ENCODE peak calls at places on chromosomes 1 and 21, in four cellular contexts. X, U, I and L are unnamed samples.

GRCh38 chr1:145720556-145720877 is 1.2 kb downstream of the CD160 start:
- DNase-seq in U (no peak), I (no peak), X (no peak), L (no peak)

GRCh38 chr1:37890378-37891014 is 31.1 kb upstream of the MTF1 start:
- DNase-seq in I (peak), X (peak), U (peak), L (peak)

GRCh38 chr1:241136401-241136800 is 220.6 kb downstream of the RGS7 start:
- DNase-seq in I (no peak), U (no peak), X (no peak), L (no peak)

GRCh38 chr1:115762792-115763191 is 5.7 kb downstream of the CASQ2 start:
- DNase-seq in I (no peak), U (no peak), X (no peak), L (no peak)

GRCh38 chr1:183090386-183091006 is 67.3 kb downstream of the LAMC1 start:
- DNase-seq in U (no peak), I (peak), X (no peak), L (no peak)

GRCh38 chr1:38208720-38209632 is 162.4 kb upstream of the POU3F1 start:
- DNase-seq in I (no peak), X (no peak), U (peak), L (no peak)

GRCh38 chr1:66764994-66765578 is 12.8 kb downstream of the DYNLT5 start:
- DNase-seq in U (no peak), X (peak), I (peak), L (peak)

GRCh38 chr21:45869121-45870007 is 112.2 kb upstream of the COL6A1 start:
- DNase-seq in I (no peak), U (no peak), X (no peak), L (no peak)

GRCh38 chr1:203037509-203038190 is 11.4 kb downstream of the PPFIA4 start:
- DNase-seq in X (no peak), U (no peak), I (no peak), L (no peak)

GRCh38 chr1:27011058-27011764 is 1.4 kb downstream of the TENT5B start:
- DNase-seq in X (peak), I (no peak), U (no peak), L (peak)

GRCh38 chr1:1432951-1433803 is 2.3 kb upstream of the VWA1 start:
- DNase-seq in X (peak), U (no peak), I (peak), L (no peak)

GRCh38 chr21:45226540-45227326 is 61.0 kb downstream of the POFUT2 start:
- DNase-seq in X (no peak), U (no peak), I (no peak), L (no peak)

GRCh38 chr1:208803371-208803811 is 559.2 kb upstream of the PLXNA2 start:
- DNase-seq in X (no peak), U (no peak), I (no peak), L (no peak)

GRCh38 chr1:44926311-44926781 is 60.0 kb downstream of the EIF2B3 start:
- DNase-seq in X (no peak), I (no peak), U (no peak), L (no peak)

GRCh38 chr1:176499671-176500070 is 36.7 kb downstream of the PAPPA2 start:
- DNase-seq in U (no peak), I (no peak), X (no peak), L (no peak)

GRCh38 chr1:226066415-226067077 is 4.0 kb downstream of the H3-3A start:
- DNase-seq in X (no peak), U (no peak), I (no peak), L (peak)

GRCh38 chr1:23624440-23624839 is 65.1 kb upstream of the ID3 start:
- DNase-seq in X (no peak), U (no peak), I (no peak), L (no peak)

GRCh38 chr1:211281322-211282022 is 22.3 kb downstream of the RCOR3 start:
- DNase-seq in X (peak), I (no peak), U (no peak), L (peak)

GRCh38 chr21:43925096-43925481 is 60.1 kb downstream of the AGPAT3 start:
- DNase-seq in X (no peak), U (no peak), I (no peak), L (no peak)

GRCh38 chr1:24567792-24568388 is 12.0 kb downstream of the NCMAP start:
- DNase-seq in U (no peak), I (peak), X (no peak), L (peak)

GRCh38 chr1:232292818-232293217 is 337.1 kb downstream of the SIPA1L2 start:
- DNase-seq in U (no peak), I (no peak), X (no peak), L (no peak)

DNA sequence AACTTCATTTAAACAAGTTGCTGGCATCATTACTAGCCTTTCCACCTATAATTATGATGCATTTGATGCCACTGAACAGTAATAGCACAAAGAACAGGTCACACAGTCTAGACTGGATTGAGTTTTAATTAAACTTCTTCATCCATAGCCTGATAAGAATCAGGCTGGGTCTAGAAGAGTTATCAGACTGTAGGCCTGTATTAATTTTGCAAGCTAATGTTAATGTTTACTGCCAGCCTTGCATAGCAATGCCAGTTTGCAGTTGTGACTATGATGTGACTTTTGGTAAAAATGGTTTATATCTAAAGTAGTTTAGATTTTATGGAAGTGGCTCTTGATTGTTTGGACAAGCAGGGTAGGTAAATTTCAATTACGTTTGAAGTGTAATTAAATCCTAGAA is 68.0 kb downstream of the PRKAA2 start:
- DNase-seq in X (no peak), U (no peak), I (no peak), L (no peak)
- TF ChIP-seq RAD21 in X (no peak), U (no peak), I (no peak), L (no peak)

DNA sequence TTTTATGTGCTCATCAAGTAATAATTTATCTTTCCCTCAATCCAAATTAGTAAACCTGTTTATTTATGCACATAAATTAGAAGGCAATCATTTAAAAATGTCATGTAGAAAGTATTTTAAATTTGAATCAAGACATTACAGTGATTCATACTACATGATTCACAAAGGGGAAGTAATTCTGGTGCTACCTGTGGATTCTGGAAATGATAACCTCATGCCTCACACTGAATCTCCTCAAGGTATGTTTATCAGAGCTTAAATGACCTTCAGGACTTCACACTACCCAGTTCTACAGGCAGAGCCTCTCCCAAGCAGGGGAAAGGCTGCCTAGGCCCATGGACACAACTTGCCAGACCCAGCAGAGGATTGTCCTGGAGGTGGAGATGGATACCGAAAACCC is 25.2 kb upstream of the TDRD10 start:
- DNase-seq in X (no peak), U (no peak), I (no peak), L (no peak)
- TF ChIP-seq ESRRA in X (no peak), U (no peak), I (no peak), L (no peak)

DNA sequence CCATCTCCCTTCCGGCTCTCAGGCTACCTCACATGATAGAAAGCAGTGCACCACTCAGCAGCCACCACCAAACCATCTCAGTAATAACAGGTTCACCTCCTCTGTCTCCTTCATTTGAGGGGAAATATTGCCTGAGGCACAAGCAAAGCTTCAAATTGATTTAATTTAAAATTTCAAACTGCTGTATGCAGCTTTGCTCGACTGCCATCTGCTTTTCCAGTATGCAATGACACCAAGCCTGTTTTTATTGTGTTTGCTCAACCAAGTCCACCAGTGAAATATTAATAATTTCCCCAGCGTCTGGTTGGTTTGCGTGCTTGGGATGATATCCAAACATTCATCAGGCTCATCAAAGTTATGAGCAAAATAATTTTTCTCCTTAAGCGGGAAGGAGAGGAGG is 552.4 kb upstream of the DAB1 start:
- DNase-seq in I (no peak), U (no peak), X (no peak), L (no peak)
- TF ChIP-seq RAD21 in I (no peak), U (no peak), X (no peak), L (no peak)

GRCh38 chr1:12052997-12053686 is 10.0 kb upstream of the TNFRSF8 start:
- DNase-seq in X (no peak), U (no peak), I (no peak), L (no peak)
- TF ChIP-seq ESRRA in X (no peak), U (no peak), I (no peak), L (no peak)

GRCh38 chr1:36177589-36178463 is 21.9 kb downstream of the MAP7D1 start:
- DNase-seq in U (no peak), X (no peak), I (no peak), L (no peak)

GRCh38 chr1:36172983-36173382 is 17.0 kb downstream of the MAP7D1 start:
- DNase-seq in U (no peak), X (no peak), I (no peak), L (no peak)

GRCh38 chr1:36174716-36175115 is 18.8 kb downstream of the MAP7D1 start:
- DNase-seq in X (no peak), I (no peak), U (no peak), L (no peak)

GRCh38 chr1:36176151-36176949 is 20.4 kb downstream of the MAP7D1 start:
- DNase-seq in I (no peak), U (no peak), X (no peak), L (no peak)

DNA sequence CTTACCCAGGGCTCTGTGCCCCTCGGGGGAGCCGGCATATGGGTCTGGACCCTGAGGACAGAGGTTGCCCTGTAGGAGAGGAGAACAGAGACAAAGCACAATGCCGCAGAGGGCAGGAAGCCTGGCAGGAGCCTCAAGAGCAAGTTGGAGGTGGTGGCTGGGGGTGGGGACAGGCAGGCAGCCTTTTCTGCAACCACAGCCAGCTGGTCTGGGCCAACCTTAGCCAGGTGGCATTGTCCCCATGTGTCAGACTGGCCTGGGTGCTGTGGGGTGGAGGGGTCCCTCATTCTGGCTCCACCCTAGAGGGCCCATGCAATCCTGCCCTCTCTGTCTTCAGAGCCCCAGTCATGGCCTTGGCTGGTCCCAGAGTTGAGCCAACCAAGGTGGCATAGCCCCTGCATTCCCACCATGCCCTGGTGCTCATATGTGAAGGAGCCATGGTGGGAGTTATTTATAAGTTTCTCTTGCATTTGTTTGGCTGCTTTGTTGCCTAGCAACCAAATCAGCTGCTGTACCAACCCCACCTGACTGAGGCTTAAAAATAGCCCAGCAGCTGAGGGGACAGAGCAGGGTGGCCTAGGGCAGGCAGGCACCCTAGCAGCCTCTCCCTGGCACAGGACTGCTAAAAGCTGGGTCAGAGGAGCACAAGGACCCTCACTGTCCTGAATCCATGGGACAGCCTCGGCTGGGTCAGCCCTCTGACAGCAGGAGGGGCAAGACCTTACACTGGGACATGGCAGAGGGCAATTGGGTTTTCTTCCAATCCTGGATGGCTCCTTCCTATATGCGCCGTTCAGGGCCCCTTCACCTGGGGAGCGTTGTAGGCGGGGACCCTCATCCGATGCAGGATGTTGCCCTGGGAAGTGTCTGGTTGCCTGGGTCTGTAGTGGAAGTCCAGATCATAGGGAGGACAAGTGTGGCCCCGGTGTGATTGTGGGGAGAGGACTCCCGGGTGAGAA is 19.5 kb downstream of the MAP7D1 start:
- DNase-seq in I (no peak), X (no peak), U (no peak), L (no peak)
- TF ChIP-seq RAD21 in I (no peak), X (no peak), U (no peak), L (no peak)

DNA sequence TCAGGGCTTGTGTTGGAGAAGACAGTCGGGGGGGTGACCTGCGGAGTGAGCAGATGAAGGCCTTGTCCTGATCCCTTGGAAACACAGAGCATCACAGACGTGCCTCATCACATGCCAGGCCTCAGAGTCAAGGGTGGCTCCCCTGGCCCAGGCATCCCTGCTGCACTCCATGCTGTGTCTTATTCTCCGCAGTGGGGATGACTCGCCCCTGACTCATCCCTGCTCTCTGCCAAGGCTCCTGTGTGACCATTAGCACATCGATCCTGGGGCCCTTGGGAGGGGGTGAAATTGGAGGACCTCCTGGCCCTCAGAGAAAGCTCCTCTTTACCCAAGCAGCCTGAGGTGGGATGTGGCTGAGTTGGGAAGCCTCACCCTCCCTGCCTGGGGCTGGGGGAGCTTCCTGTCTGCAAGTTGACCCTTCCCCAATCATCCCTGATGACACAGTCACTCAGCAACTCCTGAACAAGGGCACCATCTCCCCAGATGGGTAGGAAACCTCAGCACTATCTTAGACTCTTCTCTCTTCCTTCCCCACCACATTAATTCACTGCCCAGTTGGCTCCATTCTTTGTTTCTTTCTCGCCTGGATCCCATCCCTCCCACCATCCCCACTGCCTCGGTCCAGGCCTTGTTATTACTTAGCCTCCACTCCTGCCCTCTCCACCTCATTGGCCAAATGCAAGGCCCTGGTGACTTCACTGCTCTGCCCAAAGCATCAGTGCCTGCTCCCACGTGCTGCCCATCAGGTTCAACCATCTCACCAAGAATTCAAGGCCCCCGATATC is 74.6 kb downstream of the CAMK2N1 start:
- DNase-seq in I (no peak), X (no peak), U (no peak), L (peak)
- TF ChIP-seq ESRRA in I (no peak), X (no peak), U (no peak), L (no peak)

GRCh38 chr1:14926214-14926613 is 227.3 kb upstream of the TMEM51 start:
- DNase-seq in U (no peak), I (no peak), X (no peak), L (no peak)

GRCh38 chr1:14925336-14926136 is 228.0 kb upstream of the TMEM51 start:
- DNase-seq in U (no peak), X (no peak), I (no peak), L (no peak)

GRCh38 chr1:14924012-14924452 is 229.5 kb upstream of the TMEM51 start:
- DNase-seq in U (no peak), I (no peak), X (peak), L (peak)

GRCh38 chr1:14923400-14924011 is 230.0 kb upstream of the TMEM51 start:
- DNase-seq in U (no peak), X (no peak), I (no peak), L (no peak)

GRCh38 chr1:14924455-14925325 is 228.9 kb upstream of the TMEM51 start:
- DNase-seq in U (no peak), X (peak), I (no peak), L (peak)
- TF ChIP-seq RAD21 in U (no peak), X (peak), I (peak), L (no peak)

DNA sequence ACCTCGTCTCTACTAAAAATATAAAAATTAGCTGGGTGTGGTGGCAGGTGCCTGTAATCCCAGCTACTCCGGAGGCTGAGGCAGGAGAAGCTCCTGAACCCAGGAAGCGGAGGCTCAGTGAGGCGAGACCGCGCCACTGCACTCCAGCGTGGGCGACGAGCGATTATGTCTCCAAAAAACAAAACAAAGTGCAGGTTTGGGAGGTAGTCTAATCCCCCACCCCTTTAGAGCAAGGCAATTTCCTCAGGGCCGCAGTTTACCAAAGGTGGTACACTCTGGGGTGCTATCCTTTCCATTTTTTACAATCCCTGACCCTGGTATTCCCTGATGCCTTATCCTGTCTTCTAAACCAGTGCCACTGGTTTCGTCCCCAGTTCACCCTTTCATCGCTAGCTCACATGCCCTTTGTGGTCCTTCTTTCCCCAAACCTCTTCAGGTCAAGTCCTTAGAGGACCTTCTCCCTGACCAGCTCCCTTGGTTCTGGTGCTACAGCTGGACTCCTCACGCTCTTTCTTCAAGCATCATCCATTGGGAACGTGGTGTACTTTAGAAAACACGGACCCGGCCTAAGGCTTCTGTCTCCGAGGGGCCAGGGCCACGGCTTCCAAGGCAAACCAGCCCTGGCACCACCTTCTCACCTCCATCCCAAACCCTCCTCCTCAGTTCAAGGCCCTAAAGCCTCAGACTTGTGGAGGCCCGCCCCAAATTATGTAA is 873 bp downstream of the IFT25 start:
- DNase-seq in X (peak), U (no peak), I (no peak), L (no peak)
- TF ChIP-seq ESRRA in X (no peak), U (no peak), I (no peak), L (no peak)

DNA sequence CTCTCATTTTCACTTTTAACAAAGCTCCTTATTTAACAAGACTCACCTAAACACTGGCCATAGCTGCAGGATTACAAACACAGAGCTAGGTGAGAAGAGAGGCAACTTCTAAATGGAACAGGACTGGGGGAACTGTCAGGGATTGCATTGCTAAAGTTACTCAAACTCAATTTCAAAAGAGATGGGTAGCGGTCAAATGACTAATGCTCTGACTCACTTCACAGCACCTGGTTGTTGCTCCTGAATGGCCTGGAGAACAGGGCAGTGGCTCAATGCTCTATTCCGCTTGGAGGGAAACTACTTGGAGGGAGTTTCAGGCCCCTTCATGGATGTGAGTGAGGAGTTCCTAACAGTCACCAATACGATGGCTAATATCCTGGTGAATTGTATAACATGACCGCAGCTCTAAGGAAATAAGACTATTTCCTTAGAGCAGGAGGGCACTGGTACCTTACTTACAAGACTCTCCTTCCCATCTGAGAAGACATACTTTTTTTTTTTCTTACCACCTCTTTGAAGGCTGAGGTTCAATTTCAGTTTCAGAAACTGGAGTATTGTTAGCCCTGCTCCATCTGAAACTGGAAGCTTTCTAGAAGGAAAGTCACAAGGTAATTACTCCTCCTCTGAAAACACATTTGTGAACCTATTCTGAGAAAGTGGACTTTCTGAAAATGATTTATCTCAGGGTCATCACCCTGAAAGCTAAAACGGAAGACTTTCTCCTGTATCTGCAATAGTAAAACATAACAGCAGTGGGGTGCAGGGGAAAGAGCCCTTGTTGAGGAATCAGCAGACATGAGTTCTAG is 9.5 kb downstream of the DPT start:
- DNase-seq in U (peak), I (peak), X (no peak), L (peak)
- TF ChIP-seq RAD21 in U (no peak), I (no peak), X (no peak), L (no peak)